ENCODE peak calls at places on chromosomes 5 and 9, in seven cellular contexts. One of them, this sample, is unnamed.

GRCh38 chr5:50967388-50968039 is 301.1 kb downstream of the PARP8 start:
- DNase-seq in K562: no peak
- DNase-seq in H1: peak; percentile 60
- DNase-seq in SK-N-SH: peak; percentile 62
- DNase-seq in GM12891: no peak
- DNase-seq in HepG2: no peak
- DNase-seq in GM12878: no peak
- DNase-seq in this sample: no peak

GRCh38 chr5:72637058-72637457 is 129.8 kb upstream of the ZNF366 start:
- DNase-seq in K562: no peak
- DNase-seq in HepG2: no peak
- DNase-seq in SK-N-SH: no peak
- DNase-seq in GM12891: no peak
- DNase-seq in H1: no peak
- DNase-seq in GM12878: no peak
- DNase-seq in this sample: no peak

GRCh38 chr9:124863371-124863831 is 1.5 kb downstream of the ARPC5L start:
- DNase-seq in HepG2: no peak
- DNase-seq in GM12878: no peak
- DNase-seq in SK-N-SH: no peak
- DNase-seq in GM12891: no peak
- DNase-seq in H1: no peak
- DNase-seq in K562: no peak
- DNase-seq in this sample: no peak

GRCh38 chr5:173707392-173707791 is 90.9 kb upstream of the BOD1 start:
- DNase-seq in H1: no peak
- DNase-seq in K562: no peak
- DNase-seq in GM12878: no peak
- DNase-seq in SK-N-SH: peak; percentile 84
- DNase-seq in HepG2: no peak
- DNase-seq in GM12891: no peak
- DNase-seq in this sample: no peak

GRCh38 chr5:58403822-58404433 is 56.0 kb downstream of the PLK2 start:
- DNase-seq in H1: no peak
- DNase-seq in GM12891: no peak
- DNase-seq in HepG2: no peak
- DNase-seq in SK-N-SH: no peak
- DNase-seq in K562: no peak
- DNase-seq in GM12878: no peak
- DNase-seq in this sample: no peak

GRCh38 chr9:138080979-138081378 is 203.4 kb downstream of the CACNA1B start:
- DNase-seq in K562: no peak
- DNase-seq in SK-N-SH: peak; percentile 2
- DNase-seq in HepG2: no peak
- DNase-seq in GM12891: no peak
- DNase-seq in H1: no peak
- DNase-seq in GM12878: no peak
- DNase-seq in this sample: no peak

GRCh38 chr5:128436825-128437224 is 101.2 kb downstream of the FBN2 start:
- DNase-seq in H1: no peak
- DNase-seq in GM12878: no peak
- DNase-seq in SK-N-SH: no peak
- DNase-seq in K562: no peak
- DNase-seq in GM12891: no peak
- DNase-seq in HepG2: peak; percentile 9
- DNase-seq in this sample: no peak

GRCh38 chr9:100472268-100472667 is 681 bp upstream of the TMEFF1 start:
- DNase-seq in H1: no peak
- DNase-seq in GM12891: no peak
- DNase-seq in K562: peak; percentile 22
- DNase-seq in HepG2: no peak
- DNase-seq in GM12878: no peak
- DNase-seq in SK-N-SH: no peak
- DNase-seq in this sample: no peak

GRCh38 chr9:112971415-112971814 is 40.6 kb downstream of the ZNF883 start:
- DNase-seq in K562: no peak
- DNase-seq in SK-N-SH: peak; percentile 35
- DNase-seq in H1: peak; percentile 54
- DNase-seq in GM12891: no peak
- DNase-seq in HepG2: peak; percentile 5
- DNase-seq in GM12878: no peak
- DNase-seq in this sample: no peak

GRCh38 chr5:10535237-10535530 is 28.7 kb upstream of the ANKRD33B start:
- DNase-seq in GM12891: no peak
- DNase-seq in K562: no peak
- DNase-seq in SK-N-SH: no peak
- DNase-seq in H1: no peak
- DNase-seq in HepG2: no peak
- DNase-seq in GM12878: no peak
- DNase-seq in this sample: no peak

GRCh38 chr5:77197840-77198554 is 12.5 kb upstream of the PDE8B start:
- DNase-seq in GM12891: no peak
- DNase-seq in H1: no peak
- DNase-seq in GM12878: no peak
- DNase-seq in K562: no peak
- DNase-seq in HepG2: no peak
- DNase-seq in SK-N-SH: no peak
- DNase-seq in this sample: no peak

GRCh38 chr9:138047469-138048040 is 170.0 kb downstream of the CACNA1B start:
- DNase-seq in HepG2: no peak
- DNase-seq in H1: peak; percentile 26
- DNase-seq in SK-N-SH: peak; percentile 7
- DNase-seq in GM12878: no peak
- DNase-seq in GM12891: no peak
- DNase-seq in K562: no peak
- DNase-seq in this sample: no peak

GRCh38 chr9:107044872-107045271 is 181.9 kb downstream of the ZNF462 start:
- DNase-seq in SK-N-SH: no peak
- DNase-seq in GM12878: no peak
- DNase-seq in H1: peak; percentile 62
- DNase-seq in HepG2: no peak
- DNase-seq in GM12891: no peak
- DNase-seq in K562: no peak
- DNase-seq in this sample: no peak
- TF ChIP-seq TAF1 in SK-N-SH: no peak
- TF ChIP-seq TAF1 in GM12878: no peak
- TF ChIP-seq TAF1 in H1: no peak
- TF ChIP-seq TAF1 in HepG2: no peak
- TF ChIP-seq TAF1 in GM12891: no peak
- TF ChIP-seq TAF1 in K562: no peak
- TF ChIP-seq TAF1 in this sample: no peak

DNA sequence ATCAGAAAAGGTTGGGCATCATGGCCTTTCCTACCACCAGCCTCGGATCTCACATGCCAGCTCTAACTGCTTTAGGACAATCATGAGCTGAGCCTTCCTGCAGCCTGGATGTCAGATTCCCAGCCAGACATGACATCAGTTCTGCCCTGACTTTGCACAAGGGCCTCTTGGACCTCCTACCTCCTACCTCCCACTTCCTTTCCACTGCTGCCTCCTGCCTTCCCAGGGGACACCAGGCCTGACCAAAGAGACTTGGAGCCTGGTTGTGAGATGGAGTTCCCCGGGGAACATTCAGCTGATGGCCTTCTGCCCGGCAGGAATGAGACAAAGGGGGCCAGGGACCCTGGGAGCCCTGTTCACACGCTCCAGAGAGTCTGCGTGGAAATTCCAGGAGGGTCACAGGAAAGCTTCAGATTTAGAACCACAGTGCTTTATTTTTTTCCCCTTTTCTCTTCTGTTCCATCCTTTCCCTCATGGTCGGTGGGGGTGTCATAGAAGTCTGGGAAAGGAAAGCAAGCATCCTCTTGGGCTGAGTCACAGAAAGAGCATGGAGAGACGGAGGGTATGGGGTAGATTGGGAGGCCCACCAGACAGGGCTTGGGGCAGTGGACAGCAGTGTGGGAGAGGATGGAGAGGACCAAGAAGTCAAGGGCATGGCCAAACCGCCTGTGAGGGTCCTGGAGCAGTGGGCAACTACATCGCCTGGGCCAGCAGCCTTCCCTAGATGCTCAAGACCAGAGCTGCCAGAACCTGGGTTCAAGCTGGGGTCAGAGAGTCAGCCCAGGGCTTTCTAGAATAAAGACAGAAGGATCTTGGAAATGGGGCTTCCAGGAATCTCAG is 35.5 kb upstream of the IL17B start:
- DNase-seq in HepG2: no peak
- DNase-seq in GM12878: no peak
- DNase-seq in H1: no peak
- DNase-seq in SK-N-SH: no peak
- DNase-seq in GM12891: no peak
- DNase-seq in K562: no peak
- DNase-seq in this sample: no peak
- TF ChIP-seq POLR2AphosphoS5 in HepG2: no peak
- TF ChIP-seq POLR2AphosphoS5 in GM12878: no peak
- TF ChIP-seq POLR2AphosphoS5 in H1: no peak
- TF ChIP-seq POLR2AphosphoS5 in SK-N-SH: no peak
- TF ChIP-seq POLR2AphosphoS5 in GM12891: no peak
- TF ChIP-seq POLR2AphosphoS5 in K562: no peak
- TF ChIP-seq POLR2AphosphoS5 in this sample: no peak

GRCh38 chr9:581673-582497 is 259.6 kb upstream of the DMRT1 start:
- DNase-seq in H1: peak; percentile 81
- DNase-seq in GM12891: no peak
- DNase-seq in K562: peak; percentile 8
- DNase-seq in GM12878: no peak
- DNase-seq in SK-N-SH: peak; percentile 28
- DNase-seq in HepG2: peak; percentile 41
- DNase-seq in this sample: no peak
- TF ChIP-seq TAF1 in H1: no peak
- TF ChIP-seq TAF1 in GM12891: no peak
- TF ChIP-seq TAF1 in K562: no peak
- TF ChIP-seq TAF1 in GM12878: no peak
- TF ChIP-seq TAF1 in SK-N-SH: no peak
- TF ChIP-seq TAF1 in HepG2: no peak
- TF ChIP-seq TAF1 in this sample: no peak

GRCh38 chr5:100667021-100667671 is 132.0 kb downstream of the FAM174A start:
- DNase-seq in SK-N-SH: no peak
- DNase-seq in HepG2: no peak
- DNase-seq in K562: no peak
- DNase-seq in GM12878: no peak
- DNase-seq in GM12891: no peak
- DNase-seq in H1: no peak
- DNase-seq in this sample: no peak
- TF ChIP-seq POLR2AphosphoS5 in SK-N-SH: no peak
- TF ChIP-seq POLR2AphosphoS5 in HepG2: no peak
- TF ChIP-seq POLR2AphosphoS5 in K562: no peak
- TF ChIP-seq POLR2AphosphoS5 in GM12878: no peak
- TF ChIP-seq POLR2AphosphoS5 in GM12891: no peak
- TF ChIP-seq POLR2AphosphoS5 in H1: no peak
- TF ChIP-seq POLR2AphosphoS5 in this sample: no peak

GRCh38 chr5:481347-481746 is 38.4 kb downstream of the EXOC3 start:
- DNase-seq in GM12891: no peak
- DNase-seq in H1: no peak
- DNase-seq in SK-N-SH: no peak
- DNase-seq in GM12878: no peak
- DNase-seq in HepG2: no peak
- DNase-seq in K562: no peak
- DNase-seq in this sample: no peak
- TF ChIP-seq TAF1 in GM12891: no peak
- TF ChIP-seq TAF1 in H1: no peak
- TF ChIP-seq TAF1 in SK-N-SH: no peak
- TF ChIP-seq TAF1 in GM12878: no peak
- TF ChIP-seq TAF1 in HepG2: no peak
- TF ChIP-seq TAF1 in K562: no peak
- TF ChIP-seq TAF1 in this sample: no peak

GRCh38 chr9:127586096-127586495 is 26.0 kb upstream of the STXBP1 start:
- DNase-seq in SK-N-SH: no peak
- DNase-seq in GM12891: no peak
- DNase-seq in HepG2: no peak
- DNase-seq in K562: no peak
- DNase-seq in GM12878: no peak
- DNase-seq in H1: no peak
- DNase-seq in this sample: no peak

GRCh38 chr9:127589955-127590370 is 22.1 kb upstream of the STXBP1 start:
- DNase-seq in SK-N-SH: peak; percentile 82
- DNase-seq in GM12891: no peak
- DNase-seq in GM12878: no peak
- DNase-seq in H1: peak; percentile 68
- DNase-seq in K562: peak; percentile 78
- DNase-seq in HepG2: peak; percentile 70
- DNase-seq in this sample: no peak

GRCh38 chr9:127587966-127588365 is 24.1 kb upstream of the STXBP1 start:
- DNase-seq in K562: no peak
- DNase-seq in SK-N-SH: no peak
- DNase-seq in HepG2: no peak
- DNase-seq in H1: no peak
- DNase-seq in GM12891: no peak
- DNase-seq in GM12878: no peak
- DNase-seq in this sample: no peak

GRCh38 chr9:127586537-127586936 is 25.5 kb upstream of the STXBP1 start:
- DNase-seq in HepG2: peak; percentile 75
- DNase-seq in GM12891: peak; percentile 61
- DNase-seq in SK-N-SH: peak; percentile 87
- DNase-seq in H1: peak; percentile 75
- DNase-seq in GM12878: no peak
- DNase-seq in K562: peak; percentile 63
- DNase-seq in this sample: peak; percentile 47

DNA sequence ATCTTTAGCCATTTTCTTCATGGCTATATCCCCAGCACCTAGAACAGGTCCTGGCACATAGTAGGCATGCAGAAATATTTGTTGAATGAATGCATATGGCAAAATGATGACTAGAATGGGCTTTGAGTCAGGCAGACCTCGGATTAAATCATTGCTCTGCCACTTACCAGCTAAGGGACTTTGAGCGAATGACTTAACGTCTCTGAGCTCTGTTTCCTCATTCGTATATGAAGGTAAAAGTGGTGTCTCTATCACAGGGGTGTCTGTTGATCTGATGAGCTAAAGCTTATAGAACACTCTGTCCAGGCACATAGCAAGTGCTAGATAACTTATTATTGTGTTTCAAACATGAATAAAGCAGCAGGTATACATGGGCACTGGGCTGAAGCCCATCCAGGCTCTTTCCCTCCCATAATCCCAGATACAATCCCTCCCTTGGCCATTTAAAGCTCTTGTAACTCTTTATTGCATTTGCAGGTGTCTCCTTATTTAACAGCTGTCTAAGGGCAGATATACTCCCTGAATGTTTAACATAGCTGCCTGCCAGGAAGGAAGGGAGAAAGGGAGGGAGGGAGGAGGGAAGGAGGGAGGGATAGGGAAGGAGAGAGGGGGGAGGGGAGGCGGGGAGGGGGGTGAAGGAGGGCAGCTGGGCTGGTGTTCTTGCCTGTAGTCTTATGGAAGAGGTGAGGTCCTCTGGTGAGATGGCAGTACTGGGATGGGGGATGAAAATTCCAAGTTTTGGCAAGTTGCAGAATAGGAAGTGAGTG is 23.2 kb upstream of the STXBP1 start:
- DNase-seq in H1: no peak
- DNase-seq in HepG2: no peak
- DNase-seq in K562: no peak
- DNase-seq in GM12891: no peak
- DNase-seq in GM12878: no peak
- DNase-seq in SK-N-SH: no peak
- DNase-seq in this sample: no peak
- TF ChIP-seq POLR2AphosphoS5 in H1: no peak
- TF ChIP-seq POLR2AphosphoS5 in HepG2: no peak
- TF ChIP-seq POLR2AphosphoS5 in K562: no peak
- TF ChIP-seq POLR2AphosphoS5 in GM12891: no peak
- TF ChIP-seq POLR2AphosphoS5 in GM12878: no peak
- TF ChIP-seq POLR2AphosphoS5 in SK-N-SH: no peak
- TF ChIP-seq POLR2AphosphoS5 in this sample: no peak

GRCh38 chr5:145554399-145554798 is 280.7 kb downstream of the PRELID2 start:
- DNase-seq in K562: no peak
- DNase-seq in GM12891: no peak
- DNase-seq in HepG2: no peak
- DNase-seq in GM12878: no peak
- DNase-seq in H1: no peak
- DNase-seq in SK-N-SH: peak; percentile 3
- DNase-seq in this sample: no peak
- TF ChIP-seq TAF1 in K562: no peak
- TF ChIP-seq TAF1 in GM12891: no peak
- TF ChIP-seq TAF1 in HepG2: no peak
- TF ChIP-seq TAF1 in GM12878: no peak
- TF ChIP-seq TAF1 in H1: no peak
- TF ChIP-seq TAF1 in SK-N-SH: no peak
- TF ChIP-seq TAF1 in this sample: no peak

GRCh38 chr5:37991903-37992299 is 152.1 kb upstream of the GDNF start:
- DNase-seq in H1: no peak
- DNase-seq in GM12891: no peak
- DNase-seq in HepG2: peak; percentile 4
- DNase-seq in K562: no peak
- DNase-seq in GM12878: no peak
- DNase-seq in SK-N-SH: no peak
- DNase-seq in this sample: no peak
- TF ChIP-seq POLR2AphosphoS5 in H1: no peak
- TF ChIP-seq POLR2AphosphoS5 in GM12891: no peak
- TF ChIP-seq POLR2AphosphoS5 in HepG2: no peak
- TF ChIP-seq POLR2AphosphoS5 in K562: no peak
- TF ChIP-seq POLR2AphosphoS5 in GM12878: no peak
- TF ChIP-seq POLR2AphosphoS5 in SK-N-SH: no peak
- TF ChIP-seq POLR2AphosphoS5 in this sample: no peak

This sample was measured in GM12892.